ENCODE peak calls at places on chromosomes 13 and 19, in ten cellular contexts. S, K, R, O, I, Z, M, Y, N and Q are unnamed samples.

GRCh38 chr13:60431108-60431700 is 34.2 kb downstream of the TDRD3 start:
- DNase-seq in K (no peak), O (peak), Z (no peak), S (peak), N (no peak), M (no peak), Y (no peak), R (peak), I (no peak), Q (no peak)

GRCh38 chr13:39821977-39822376 is 166.5 kb downstream of the COG6 start:
- DNase-seq in Z (no peak), K (no peak), Y (no peak), O (no peak), M (no peak), N (no peak), I (no peak), R (no peak), S (no peak), Q (no peak)

GRCh38 chr13:27915301-27916207 is 4.2 kb upstream of the PDX1 start:
- DNase-seq in M (no peak), K (no peak), N (no peak), S (no peak), Z (peak), I (no peak), O (no peak), Y (no peak), R (no peak), Q (no peak)

GRCh38 chr13:37306778-37307544 is 201.5 kb upstream of the CSNK1A1L start:
- DNase-seq in I (no peak), N (no peak), Y (no peak), M (no peak), S (no peak), Z (no peak), O (no peak), K (no peak), R (peak), Q (no peak)

GRCh38 chr19:22545751-22546150 is 88.4 kb upstream of the ZNF492 start:
- DNase-seq in S (peak), O (peak), Y (no peak), M (no peak), K (peak), R (no peak), I (no peak), N (peak), Z (no peak), Q (peak)

GRCh38 chr13:43981512-43982301 is 102.0 kb downstream of the LACC1 start:
- DNase-seq in Z (no peak), N (no peak), I (no peak), O (no peak), R (no peak), Y (no peak), S (no peak), M (no peak), K (no peak), Q (no peak)

GRCh38 chr13:46578590-46578975 is 25.6 kb downstream of the LRCH1 start:
- DNase-seq in Y (no peak), S (no peak), Z (no peak), R (no peak), M (no peak), N (no peak), O (no peak), K (no peak), I (no peak), Q (no peak)

GRCh38 chr13:31556376-31556775 is 182.9 kb upstream of the RXFP2 start:
- DNase-seq in M (no peak), S (no peak), I (no peak), O (no peak), Z (no peak), Y (no peak), N (no peak), K (no peak), R (no peak), Q (no peak)

GRCh38 chr13:113648218-113648615 is 9.8 kb downstream of the ATP4B start:
- DNase-seq in K (no peak), Y (peak), S (no peak), M (peak), Z (no peak), O (no peak), N (peak), I (peak), R (no peak), Q (peak)

GRCh38 chr13:98325724-98326123 is 148.7 kb upstream of the RNF113B start:
- DNase-seq in I (no peak), N (no peak), M (no peak), R (no peak), K (no peak), O (no peak), Y (no peak), Z (no peak), S (no peak), Q (no peak)

GRCh38 chr19:18496980-18497256 is 25.0 kb downstream of the ELL start:
- DNase-seq in M (no peak), O (no peak), Z (no peak), I (no peak), Y (no peak), S (no peak), N (no peak), R (no peak), K (no peak), Q (no peak)

GRCh38 chr13:28754698-28755545 is 36.2 kb upstream of the SLC46A3 start:
- DNase-seq in R (peak), I (no peak), N (peak), K (no peak), Y (no peak), O (peak), S (peak), M (no peak), Z (peak), Q (no peak)

GRCh38 chr13:31331051-31331450 is 131.3 kb downstream of the B3GLCT start:
- DNase-seq in S (no peak), Y (no peak), R (no peak), Z (peak), O (no peak), N (no peak), I (no peak), M (no peak), K (no peak), Q (no peak)

GRCh38 chr19:30088567-30088966 is 146.5 kb downstream of the URI1 start:
- DNase-seq in M (no peak), S (no peak), O (no peak), N (no peak), I (no peak), K (no peak), R (no peak), Y (no peak), Z (no peak), Q (no peak)

GRCh38 chr19:1027953-1028902 is 1.8 kb downstream of the CNN2 start:
- DNase-seq in Y (peak), M (peak), Z (no peak), I (peak), R (peak), O (peak), N (peak), K (peak), S (peak), Q (peak)
- TF ChIP-seq POLR2A in Y (no peak), M (peak), Z (no peak), I (no peak), R (no peak), O (no peak), N (no peak), K (no peak), S (peak), Q (no peak)

DNA sequence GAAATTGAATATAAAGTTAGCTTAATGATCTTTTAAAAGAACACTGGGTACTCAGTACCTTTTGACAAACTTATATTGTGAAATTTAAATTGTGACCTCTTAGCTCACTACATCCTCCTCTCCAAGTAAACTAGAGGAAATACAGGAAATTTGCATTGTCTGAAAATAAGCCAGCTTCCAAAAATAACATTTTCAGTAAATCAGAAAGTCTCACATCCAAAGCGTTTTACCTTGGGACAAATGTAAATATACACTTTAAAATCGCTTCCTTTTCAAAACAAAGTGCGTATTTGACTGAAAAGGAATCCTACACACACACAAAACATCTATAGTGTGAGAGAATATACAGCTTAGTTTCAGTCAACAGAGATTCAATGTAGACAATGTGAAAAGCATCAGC is 2.1 kb upstream of the EFNB2 start:
- DNase-seq in S (no peak), N (no peak), R (peak), I (no peak), M (no peak), Z (no peak), O (no peak), K (no peak), Y (no peak), Q (no peak)
- H3K4me3 ChIP-seq in S (no peak), N (no peak), R (no peak), I (no peak), M (no peak), Z (no peak), O (no peak), K (no peak), Y (no peak), Q (no peak)

DNA sequence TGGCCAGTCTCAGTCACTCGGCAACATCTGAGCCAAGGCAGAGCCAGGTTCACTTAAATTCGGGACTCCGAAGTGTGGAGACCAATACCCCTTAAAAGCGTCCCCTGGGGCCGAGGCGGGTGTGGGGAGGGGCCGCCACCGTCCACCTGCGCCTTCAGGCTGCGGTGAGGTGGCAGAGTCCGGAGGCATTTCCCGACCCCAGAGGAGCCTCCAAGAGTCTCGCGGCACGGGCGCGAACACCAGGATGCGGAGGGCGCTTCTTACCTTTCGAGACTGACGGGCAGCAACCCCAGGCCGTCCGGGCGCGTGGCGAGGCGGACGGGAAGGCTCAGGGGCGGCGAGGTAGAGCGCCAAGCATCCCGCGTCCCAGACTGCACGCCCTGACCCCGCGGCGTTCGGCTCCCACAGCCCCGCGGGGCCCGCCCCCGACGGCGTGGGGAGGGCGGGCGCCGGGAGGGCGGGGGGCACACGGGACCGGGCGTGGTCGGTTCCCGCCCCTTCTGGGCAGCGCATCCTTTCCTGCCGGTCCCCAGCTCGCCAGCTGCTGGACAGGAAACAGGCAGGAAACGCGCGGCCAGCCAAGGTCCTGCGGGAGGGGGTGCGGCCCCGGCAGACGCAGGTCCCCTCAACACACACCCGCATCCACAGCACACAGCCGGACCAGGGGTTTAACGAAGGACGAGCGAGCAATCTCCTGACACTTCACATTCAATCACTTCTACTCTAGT is at the start of gene THSD1:
- DNase-seq in N (peak), Y (peak), I (peak), Z (no peak), R (peak), K (peak), S (peak), M (peak), O (no peak), Q (peak)
- H3K27ac ChIP-seq in N (peak), Y (peak), I (peak), Z (peak), R (peak), K (no peak), S (peak), M (no peak), O (no peak), Q (no peak)

GRCh38 chr19:16111160-16111908 is at the start of gene RAB8A:
- DNase-seq in S (peak), Y (peak), R (peak), I (peak), M (peak), O (peak), Z (peak), N (peak), K (peak), Q (peak)
- TF ChIP-seq POLR2A in S (peak), Y (no peak), R (no peak), I (no peak), M (no peak), O (no peak), Z (no peak), N (no peak), K (no peak), Q (peak)

GRCh38 chr13:94968040-94968756 is 255.9 kb upstream of the SOX21 start:
- DNase-seq in R (peak), K (no peak), N (no peak), S (peak), O (no peak), Y (no peak), Z (no peak), I (no peak), M (no peak), Q (peak)

GRCh38 chr13:94972262-94972661 is 259.9 kb upstream of the SOX21 start:
- DNase-seq in K (no peak), O (no peak), M (no peak), S (no peak), Y (no peak), Z (no peak), N (no peak), R (no peak), I (no peak), Q (no peak)

GRCh38 chr13:94967183-94968039 is 255.1 kb upstream of the SOX21 start:
- DNase-seq in Z (no peak), K (peak), R (peak), I (no peak), Y (peak), M (no peak), S (peak), N (no peak), O (no peak), Q (peak)

GRCh38 chr13:94966380-94966779 is 254.0 kb upstream of the SOX21 start:
- DNase-seq in N (no peak), R (no peak), M (no peak), I (no peak), Z (no peak), Y (no peak), K (no peak), S (no peak), O (no peak), Q (no peak)

DNA sequence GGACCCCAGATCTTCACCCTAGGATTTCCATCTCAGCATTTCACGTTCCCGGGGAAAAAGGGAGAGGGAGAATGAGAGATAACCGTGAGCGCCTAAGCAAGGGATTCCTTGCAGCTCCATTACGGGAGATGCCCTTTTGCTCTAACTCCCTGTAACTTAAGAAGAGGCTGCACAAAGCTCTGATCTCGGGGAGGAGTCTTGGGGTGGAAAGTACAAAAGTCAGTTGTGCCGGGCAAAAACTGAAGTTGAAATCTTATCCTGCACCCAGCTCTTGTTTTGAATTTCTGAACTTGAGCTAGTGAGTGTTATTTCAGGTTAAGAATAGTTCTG is 256.4 kb upstream of the SOX21 start:
- DNase-seq in S (no peak), N (no peak), Y (no peak), M (no peak), O (no peak), K (no peak), Z (no peak), R (no peak), I (no peak), Q (no peak)
- H3K4me3 ChIP-seq in S (peak), N (no peak), Y (peak), M (no peak), O (no peak), K (no peak), Z (peak), R (no peak), I (no peak), Q (no peak)

DNA sequence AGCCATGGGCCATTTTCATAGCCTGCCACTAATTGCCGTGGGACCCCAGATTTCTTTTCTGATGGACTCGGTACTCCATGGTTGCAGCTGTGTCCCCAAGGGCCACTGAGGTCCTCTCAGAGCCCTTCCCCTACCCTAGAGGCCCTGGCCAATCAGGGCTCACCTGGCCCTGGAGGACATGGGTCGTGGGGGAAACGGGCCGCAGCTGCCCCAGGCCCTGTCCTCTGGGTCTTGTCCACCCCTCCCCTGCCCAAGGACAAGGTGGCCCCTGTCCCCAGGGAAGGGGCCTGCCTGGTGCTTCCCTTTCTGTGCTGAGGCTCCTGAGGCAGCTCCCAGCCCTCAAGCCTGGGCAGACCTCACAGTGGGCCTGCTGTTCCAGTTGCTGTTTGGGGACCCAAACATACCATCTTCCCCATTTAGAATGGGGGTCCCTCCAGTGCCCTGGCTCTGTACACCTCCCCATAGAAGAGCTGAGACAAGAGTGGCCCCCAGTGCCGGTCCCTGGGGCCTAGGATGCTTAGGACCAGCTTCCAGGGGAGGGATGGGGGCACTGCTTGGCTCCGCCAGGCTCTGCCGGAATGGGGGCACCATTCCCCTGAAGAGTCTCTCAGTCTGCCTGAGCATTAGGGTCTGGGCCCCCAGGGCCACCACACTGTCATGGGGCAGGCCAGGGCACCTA is 3.2 kb downstream of the RAB11B start:
- DNase-seq in K (no peak), Z (no peak), O (no peak), R (no peak), Y (no peak), M (no peak), N (no peak), S (no peak), I (no peak), Q (no peak)
- H3K27ac ChIP-seq in K (peak), Z (peak), O (no peak), R (peak), Y (peak), M (peak), N (peak), S (peak), I (peak), Q (peak)

GRCh38 chr13:19959831-19960672 is 1.5 kb downstream of the ZMYM2 start:
- DNase-seq in I (peak), M (peak), R (peak), N (peak), Y (peak), K (peak), Z (no peak), O (peak), S (peak), Q (peak)
- TF ChIP-seq POLR2A in I (peak), M (peak), R (no peak), N (no peak), Y (no peak), K (peak), Z (no peak), O (no peak), S (no peak), Q (peak)